ENCODE peak calls at places on chromosome 21, in five cellular contexts. A, J, I, H and W are unnamed samples.

GRCh38 chr21:32702702-32703101 is 25.1 kb downstream of the SYNJ1 start:
- DNase-seq in I (no peak), H (no peak), A (peak), J (no peak), W (peak)

GRCh38 chr21:42666023-42666747 is 12.8 kb downstream of the PDE9A start:
- DNase-seq in J (peak), A (peak), H (peak), I (no peak), W (no peak)

GRCh38 chr21:31347435-31348032 is 3.5 kb upstream of the TIAM1 start:
- DNase-seq in J (no peak), H (peak), I (peak), A (peak), W (no peak)

GRCh38 chr21:36917487-36918158 is 48.8 kb downstream of the HLCS start:
- DNase-seq in A (peak), I (peak), J (peak), H (no peak), W (peak)

GRCh38 chr21:39637197-39637970 is 24.6 kb downstream of the B3GALT5 start:
- DNase-seq in I (no peak), A (no peak), H (no peak), J (no peak), W (no peak)

GRCh38 chr21:29601072-29601471 is 302.4 kb downstream of the BACH1 start:
- DNase-seq in J (no peak), H (no peak), I (no peak), A (no peak), W (no peak)

GRCh38 chr21:42796327-42797062 is 82.8 kb downstream of the WDR4 start:
- DNase-seq in H (no peak), A (peak), J (no peak), I (peak), W (no peak)

GRCh38 chr21:23308741-23309140 is 2298.5 kb downstream of the MRPL39 start:
- DNase-seq in J (no peak), H (no peak), I (no peak), A (no peak), W (no peak)

GRCh38 chr21:36411301-36411700 is 26.1 kb downstream of the CHAF1B start:
- DNase-seq in H (no peak), I (no peak), J (no peak), A (no peak), W (no peak)

GRCh38 chr21:34596561-34597271 is 18.2 kb downstream of the RCAN1 start:
- DNase-seq in H (no peak), A (no peak), I (no peak), J (peak), W (no peak)

GRCh38 chr21:37383066-37383465 is 16.5 kb downstream of the DYRK1A start:
- DNase-seq in J (no peak), A (peak), H (no peak), I (no peak), W (no peak)

GRCh38 chr21:26067836-26068401 is 102.7 kb downstream of the APP start:
- DNase-seq in I (no peak), J (no peak), A (no peak), H (no peak), W (peak)

GRCh38 chr21:26068776-26069175 is 101.8 kb downstream of the APP start:
- DNase-seq in H (no peak), A (no peak), J (no peak), I (no peak), W (no peak)

GRCh38 chr21:26072891-26073615 is 97.5 kb downstream of the APP start:
- DNase-seq in A (no peak), I (no peak), J (no peak), H (no peak), W (no peak)

GRCh38 chr21:26070822-26071425 is 99.6 kb downstream of the APP start:
- DNase-seq in J (no peak), A (no peak), H (peak), I (no peak), W (peak)

DNA sequence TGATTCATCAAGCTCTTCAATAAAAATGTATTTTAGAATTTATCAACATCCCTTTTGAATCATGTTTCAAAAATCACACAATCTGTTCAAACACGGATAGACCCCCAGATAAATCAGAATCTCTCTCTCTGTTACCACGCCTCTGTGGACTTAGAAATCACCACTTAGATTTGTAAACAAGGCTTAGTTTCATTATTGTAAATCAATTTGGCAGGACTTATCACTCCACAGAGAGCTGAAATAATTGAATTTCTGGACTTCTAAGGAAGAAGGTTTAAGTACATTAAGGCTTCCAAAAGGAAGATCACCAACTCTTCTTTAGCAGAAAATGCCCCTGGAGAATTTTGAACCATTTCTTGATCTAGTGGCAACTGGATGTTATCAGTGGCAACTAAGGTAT is 100.4 kb downstream of the APP start:
- DNase-seq in A (no peak), J (no peak), I (no peak), H (no peak), W (no peak)
- H3K9ac ChIP-seq in A (no peak), J (no peak), I (no peak), H (no peak), W (no peak)

GRCh38 chr21:44090332-44090731 is 16.9 kb upstream of the PWP2 start:
- DNase-seq in I (no peak), J (peak), H (no peak), A (no peak), W (no peak)
- H3K4me3 ChIP-seq in I (no peak), J (no peak), H (no peak), A (no peak), W (no peak)

DNA sequence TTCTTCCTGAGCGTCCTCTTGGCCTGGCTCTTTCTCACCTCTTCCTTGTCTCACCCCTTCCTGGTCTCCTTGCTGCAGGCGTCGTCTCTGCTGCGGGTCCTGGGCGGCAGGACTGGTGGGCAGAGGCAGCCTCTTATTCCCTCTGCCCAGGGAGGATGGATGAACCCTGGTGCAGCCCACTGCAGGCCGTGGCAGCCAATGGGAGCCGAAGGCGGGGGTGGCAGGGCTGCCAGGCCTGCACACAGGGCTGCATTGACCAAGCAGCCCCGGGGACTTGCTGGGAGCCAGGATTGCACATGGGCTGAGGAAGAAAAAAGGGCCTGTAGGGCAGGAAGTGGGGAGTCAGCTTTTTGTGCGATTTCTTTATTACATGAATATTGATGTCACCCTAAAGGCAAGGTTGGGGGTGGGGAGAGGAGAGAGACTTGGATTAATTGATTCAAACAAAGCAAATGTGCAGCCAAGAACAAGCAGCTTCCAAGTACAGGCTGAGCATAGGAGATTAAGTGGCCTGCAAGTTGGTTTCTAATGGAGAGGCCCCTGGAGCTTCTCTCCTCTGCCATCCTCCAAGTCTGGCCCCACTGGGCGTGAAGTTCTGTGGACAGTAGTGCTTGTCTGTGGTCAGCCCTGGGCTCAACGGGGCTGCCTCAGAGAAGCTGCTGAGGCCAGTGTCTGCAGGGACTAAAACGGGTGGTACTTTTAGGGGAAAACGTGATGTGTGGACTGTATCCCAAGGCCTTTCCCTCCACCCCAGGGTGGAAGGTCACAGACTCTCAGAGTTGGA is at the start of gene S100B:
- DNase-seq in I (no peak), A (no peak), J (peak), H (peak), W (no peak)
- TF ChIP-seq MAX in I (no peak), A (no peak), J (peak), H (no peak), W (no peak)

GRCh38 chr21:41361786-41362604 is at the start of gene MX2:
- DNase-seq in A (no peak), J (no peak), I (peak), H (no peak), W (no peak)
- H3K9ac ChIP-seq in A (no peak), J (no peak), I (peak), H (no peak), W (no peak)

DNA sequence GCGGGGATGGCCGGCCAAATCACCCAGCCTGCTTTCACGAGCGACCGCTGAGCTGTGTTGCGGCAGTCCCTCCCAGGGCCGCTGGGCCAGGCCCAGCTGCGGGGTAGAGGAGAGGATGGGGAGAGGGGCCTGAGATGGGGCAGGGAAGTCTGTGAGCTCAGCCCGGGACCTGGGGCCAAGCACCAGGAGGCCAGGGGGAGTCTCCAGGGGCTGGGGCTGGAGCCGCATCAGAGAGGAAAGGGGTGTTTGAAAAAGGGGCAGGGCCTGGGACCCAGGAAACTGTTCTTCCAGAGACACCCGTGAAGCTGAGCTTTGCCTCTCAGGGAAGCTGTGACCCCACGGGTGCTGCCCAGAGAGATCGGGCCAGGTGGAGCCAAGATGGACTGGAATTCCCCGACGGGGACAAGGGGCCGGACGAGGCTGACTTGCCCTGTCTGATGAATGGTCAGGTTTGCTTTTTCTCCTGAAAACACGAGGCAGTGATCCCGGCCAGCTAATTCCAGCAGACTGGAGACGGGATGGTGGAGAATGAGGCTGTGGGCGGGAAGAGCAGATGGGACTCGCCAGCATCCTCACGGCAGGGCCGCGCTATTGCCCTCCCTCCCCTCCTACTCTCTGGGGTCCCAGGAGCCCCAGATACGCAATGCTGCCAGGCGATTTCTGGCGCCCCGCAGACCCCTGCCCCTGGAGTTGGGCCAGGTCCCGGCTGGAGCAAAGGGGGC is 40.3 kb upstream of the COL18A1 start:
- DNase-seq in H (no peak), A (no peak), I (no peak), J (no peak), W (peak)
- H3K4me3 ChIP-seq in H (no peak), A (no peak), I (no peak), J (no peak), W (no peak)

GRCh38 chr21:46100426-46100825 is 2.5 kb downstream of the COL6A2 start:
- DNase-seq in A (no peak), J (no peak), H (no peak), I (no peak), W (no peak)

GRCh38 chr21:46097826-46098286 is at the start of gene COL6A2:
- DNase-seq in H (peak), A (peak), I (no peak), J (peak), W (no peak)

GRCh38 chr21:46100020-46100419 is 2.1 kb downstream of the COL6A2 start:
- DNase-seq in H (no peak), I (no peak), A (no peak), J (no peak), W (no peak)

GRCh38 chr21:46098303-46099141 is 610 bp downstream of the COL6A2 start:
- DNase-seq in H (peak), A (no peak), I (no peak), J (peak), W (no peak)

DNA sequence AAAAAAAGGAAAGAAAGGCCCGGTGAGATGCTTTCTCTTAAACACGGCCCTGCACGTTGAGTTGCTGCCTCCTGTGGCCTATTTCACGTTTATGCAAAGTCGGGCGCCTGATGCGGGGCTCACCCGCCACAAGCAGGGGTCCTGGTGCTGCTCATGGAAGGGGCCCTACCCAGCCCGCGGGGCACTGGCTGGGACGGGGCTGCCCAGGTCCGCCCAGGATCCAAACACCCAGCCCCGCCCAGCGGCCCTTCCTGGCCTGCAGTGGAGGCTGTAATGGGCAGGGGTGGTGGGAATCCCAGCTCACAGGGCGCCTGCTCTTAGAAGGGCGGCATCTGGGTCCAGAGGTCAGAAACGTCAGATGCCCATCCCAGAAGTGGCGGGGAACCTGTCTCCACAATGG is 1.6 kb downstream of the COL6A2 start:
- DNase-seq in H (peak), J (peak), A (no peak), I (peak), W (no peak)
- TF ChIP-seq MAX in H (no peak), J (no peak), A (no peak), I (no peak), W (no peak)